ENCODE peak calls at places on chromosomes 1 and 21, in four cellular contexts. L is prostate gland, E is suprapubic skin, F is stomach. R is an unnamed sample.

GRCh38 chr21:45796003-45796402 is 152.5 kb downstream of the PCBP3 start:
- DNase-seq in L (no peak), E (no peak), F (no peak), R (no peak)

GRCh38 chr1:228825840-228826484 is 90.7 kb downstream of the RHOU start:
- DNase-seq in L (no peak), E (no peak), F (no peak), R (no peak)

GRCh38 chr1:103211073-103211472 is 102.8 kb upstream of the COL11A1 start:
- DNase-seq in L (no peak), E (no peak), F (no peak), R (no peak)

GRCh38 chr1:54757833-54758232 is 6.5 kb downstream of the PARS2 start:
- DNase-seq in L (no peak), E (no peak), F (no peak), R (no peak)

GRCh38 chr1:162328507-162328906 is 48.1 kb downstream of the SPATA46 start:
- DNase-seq in L (no peak), E (no peak), F (no peak), R (no peak)

GRCh38 chr1:31815752-31816484 is at the start of gene SPOCD1:
- DNase-seq in L (peak), E (peak), F (peak), R (no peak)

GRCh38 chr1:160768295-160768657 is 27.7 kb upstream of the LY9 start:
- DNase-seq in L (no peak), E (no peak), F (peak), R (no peak)

GRCh38 chr1:62782197-62782886 is 1.6 kb upstream of the ATG4C start:
- DNase-seq in L (no peak), E (no peak), F (no peak), R (peak)

GRCh38 chr1:174990382-174990999 is 9.3 kb upstream of the CACYBP start:
- DNase-seq in L (peak), E (no peak), F (no peak), R (no peak)

GRCh38 chr1:95384570-95384969 is 150.6 kb downstream of the RWDD3 start:
- DNase-seq in L (no peak), E (no peak), F (no peak), R (no peak)

GRCh38 chr21:15031790-15032357 is 32.9 kb downstream of the NRIP1 start:
- DNase-seq in L (no peak), E (no peak), F (no peak), R (no peak)

GRCh38 chr1:75317976-75318375 is 183.8 kb downstream of the LHX8 start:
- DNase-seq in L (no peak), E (no peak), F (no peak), R (no peak)

GRCh38 chr1:204514841-204515240 is 1.4 kb upstream of the MDM4 start:
- DNase-seq in L (no peak), E (no peak), F (no peak), R (no peak)

GRCh38 chr1:3898994-3899775 is 887 bp downstream of the C1orf174 start:
- DNase-seq in L (no peak), E (no peak), F (no peak), R (no peak)

GRCh38 chr1:177010246-177010825 is 154.2 kb downstream of the ASTN1 start:
- DNase-seq in L (no peak), E (no peak), F (no peak), R (no peak)

GRCh38 chr1:236148471-236148847 is 6.1 kb downstream of the GPR137B start:
- DNase-seq in L (no peak), E (no peak), F (no peak), R (no peak)

GRCh38 chr1:170694172-170694926 is 30.4 kb downstream of the PRRX1 start:
- DNase-seq in L (no peak), E (no peak), F (no peak), R (peak)

GRCh38 chr1:44805311-44806024 is 1.7 kb downstream of the DYNLT4 start:
- DNase-seq in L (no peak), E (peak), F (no peak), R (no peak)

GRCh38 chr21:37503848-37504467 is 137.4 kb downstream of the DYRK1A start:
- DNase-seq in L (no peak), E (no peak), F (no peak), R (no peak)

GRCh38 chr1:17355898-17356297 is 16.1 kb upstream of the PADI6 start:
- DNase-seq in L (no peak), E (no peak), F (no peak), R (no peak)

GRCh38 chr1:94094466-94095111 is 26.4 kb downstream of the ABCA4 start:
- DNase-seq in L (peak), E (no peak), F (no peak), R (no peak)

GRCh38 chr1:77489910-77490309 is 192.5 kb downstream of the ZZZ3 start:
- DNase-seq in L (no peak), E (no peak), F (no peak), R (no peak)

GRCh38 chr1:197908695-197909336 is 6.4 kb downstream of the C1orf53 start:
- DNase-seq in L (no peak), E (no peak), F (no peak), R (peak)

GRCh38 chr1:78483903-78484302 is 6.9 kb upstream of the PTGFR start:
- DNase-seq in L (no peak), E (no peak), F (no peak), R (no peak)

GRCh38 chr1:119047040-119047438 is 58.9 kb upstream of the TBX15 start:
- DNase-seq in L (no peak), E (no peak), F (no peak), R (no peak)

GRCh38 chr1:32744063-32744410 is 41.5 kb upstream of the SYNC start:
- DNase-seq in L (no peak), E (no peak), F (no peak), R (no peak)

GRCh38 chr1:112251766-112252506 is 144.1 kb upstream of the CTTNBP2NL start:
- DNase-seq in L (no peak), E (no peak), F (no peak), R (no peak)

GRCh38 chr1:204923209-204923608 is 52.5 kb downstream of the NFASC start:
- DNase-seq in L (no peak), E (no peak), F (no peak), R (no peak)

GRCh38 chr1:168287237-168287664 is 6.6 kb downstream of the TBX19 start:
- DNase-seq in L (no peak), E (no peak), F (no peak), R (no peak)

GRCh38 chr1:205375816-205376545 is 19.3 kb upstream of the KLHDC8A start:
- DNase-seq in L (peak), E (no peak), F (no peak), R (no peak)

GRCh38 chr1:95353185-95353584 is 119.2 kb downstream of the RWDD3 start:
- DNase-seq in L (peak), E (no peak), F (no peak), R (no peak)

GRCh38 chr1:170711682-170712081 is 47.8 kb downstream of the PRRX1 start:
- DNase-seq in L (no peak), E (no peak), F (no peak), R (no peak)

GRCh38 chr1:71304125-71304524 is 223.3 kb upstream of the ZRANB2 start:
- DNase-seq in L (no peak), E (no peak), F (no peak), R (peak)

DNA sequence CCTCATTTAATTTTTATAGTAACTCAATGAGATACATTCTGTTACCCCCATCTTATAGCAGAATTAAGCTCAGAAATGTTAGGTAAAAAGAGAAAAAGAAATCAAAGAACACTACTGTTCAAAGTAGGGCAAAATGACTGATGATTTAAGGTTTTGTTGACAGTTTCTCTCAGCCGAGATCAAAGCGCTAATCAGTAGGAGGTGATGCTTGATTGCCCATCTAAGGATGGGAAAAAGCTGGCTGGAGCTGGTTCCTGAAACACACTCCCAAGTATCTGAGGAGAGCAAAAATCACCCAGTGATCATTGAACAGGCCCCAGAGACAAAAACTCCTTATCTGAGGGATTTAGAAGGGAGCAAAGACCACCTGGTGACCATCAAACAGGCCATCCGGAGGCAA is 64.5 kb upstream of the CSF1 start:
- DNase-seq in L (no peak), E (no peak), F (no peak), R (no peak)
- TF ChIP-seq POLR2AphosphoS5 in L (no peak), E (no peak), F (no peak), R (no peak)

DNA sequence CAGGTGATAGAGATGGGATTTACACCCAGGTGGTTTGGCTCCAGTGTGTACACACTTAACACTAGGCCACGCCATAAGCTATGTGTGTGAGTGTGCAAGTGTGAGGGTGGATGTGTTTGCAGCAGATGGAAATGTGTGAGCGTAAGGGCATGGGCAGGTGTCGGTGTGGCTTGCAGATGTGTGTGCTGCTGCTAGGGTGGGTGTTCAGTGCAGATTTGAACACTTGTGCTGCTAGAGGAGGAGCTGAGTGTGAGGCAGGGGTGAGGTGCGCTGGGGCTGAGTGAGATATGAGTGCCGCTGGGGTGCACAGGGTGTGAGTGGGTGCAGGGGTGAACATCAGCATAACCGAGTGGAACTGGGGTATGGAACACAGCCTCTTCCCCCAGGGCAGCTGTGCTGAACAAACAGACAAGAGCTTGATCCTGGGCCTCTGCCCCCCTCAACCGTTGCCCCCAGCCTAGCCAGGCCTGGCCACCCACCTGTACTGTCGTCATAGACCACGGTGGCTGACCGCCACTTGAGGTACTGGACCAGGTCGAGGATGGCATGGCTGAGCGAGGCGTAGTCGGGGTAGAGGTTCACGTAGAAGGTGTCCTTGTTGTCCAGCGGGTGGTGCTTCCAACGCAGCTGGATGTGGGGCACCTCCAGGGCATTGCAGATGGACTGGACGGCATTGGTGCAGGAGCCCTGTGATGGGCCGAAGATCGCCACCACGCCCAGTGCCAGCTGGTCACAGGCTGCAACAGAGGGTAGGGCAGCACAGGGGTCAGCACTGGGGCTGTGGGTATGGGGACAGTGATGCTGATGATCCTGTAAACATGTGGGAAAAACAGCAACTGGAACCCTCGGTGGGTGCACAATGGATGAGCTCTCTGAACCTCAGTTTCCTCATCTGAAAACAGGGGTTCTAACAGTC is 153.9 kb downstream of the GRIK3 start:
- DNase-seq in L (peak), E (no peak), F (peak), R (no peak)
- H3K4me3 ChIP-seq in L (no peak), E (no peak), F (no peak), R (no peak)

GRCh38 chr1:89952021-89952995 is 42.6 kb upstream of the ZNF326 start:
- DNase-seq in L (no peak), E (no peak), F (no peak), R (no peak)
- H3K27ac ChIP-seq in L (no peak), E (no peak), F (no peak), R (no peak)

GRCh38 chr1:19311931-19312781 is at the start of the genes AKR7A2 and SLC66A1:
- DNase-seq in L (peak), E (peak), F (peak), R (no peak)

GRCh38 chr1:19312782-19313635 is 883 bp downstream of the SLC66A1 start:
- DNase-seq in L (no peak), E (no peak), F (no peak), R (no peak)

GRCh38 chr1:19315378-19316206 is 3.5 kb downstream of the SLC66A1 start:
- DNase-seq in L (no peak), E (no peak), F (no peak), R (no peak)

GRCh38 chr1:19313636-19313959 is 1.5 kb downstream of the SLC66A1 start:
- DNase-seq in L (no peak), E (no peak), F (no peak), R (no peak)

DNA sequence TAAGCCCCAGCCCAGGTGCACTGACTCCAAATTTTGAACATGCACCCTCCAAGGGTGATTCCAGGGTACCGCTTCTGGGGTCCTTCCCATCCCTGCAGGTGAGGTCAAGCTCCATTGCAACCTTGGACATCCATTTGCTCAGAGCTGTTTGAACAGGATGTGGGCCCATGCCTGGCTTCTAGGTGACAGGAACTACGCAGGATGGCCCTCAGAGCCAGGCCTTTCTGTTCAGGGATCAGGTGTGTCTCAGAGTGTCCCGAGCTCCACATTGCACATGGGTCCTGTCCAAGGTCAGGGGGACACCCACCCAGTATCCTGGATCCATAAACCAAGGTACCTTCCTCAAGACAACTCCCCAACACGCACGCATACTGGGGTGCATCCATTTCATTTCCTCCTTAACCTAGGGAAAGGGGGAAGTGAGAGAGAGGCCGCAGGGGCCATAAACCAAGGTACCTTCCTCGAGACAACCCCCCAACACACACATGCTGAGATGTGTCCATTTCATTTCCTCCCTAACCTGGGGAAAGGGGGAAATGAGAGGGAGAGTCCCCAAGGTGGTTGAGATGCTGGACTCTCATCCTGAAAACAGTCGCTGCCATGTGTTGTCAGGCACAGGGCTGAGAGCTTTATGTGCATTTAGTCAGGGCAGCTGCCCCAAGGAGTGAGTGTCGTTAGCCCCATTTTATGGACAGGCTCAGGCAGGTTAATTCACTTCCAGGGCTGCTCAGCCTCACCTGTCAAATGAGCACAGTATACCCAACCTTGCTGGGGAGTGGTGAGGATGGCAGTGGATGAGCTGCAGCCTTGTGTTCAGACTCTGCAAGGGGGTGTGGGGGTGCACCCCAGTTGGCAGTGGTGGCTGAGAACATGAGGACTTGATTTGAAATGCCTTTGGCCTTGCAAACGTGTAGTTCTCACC is 2.1 kb downstream of the SLC66A1 start:
- DNase-seq in L (no peak), E (no peak), F (no peak), R (no peak)
- TF ChIP-seq POLR2AphosphoS5 in L (no peak), E (no peak), F (no peak), R (no peak)

GRCh38 chr1:200919386-200919785 is 24.7 kb downstream of the INAVA start:
- DNase-seq in L (no peak), E (no peak), F (no peak), R (no peak)

GRCh38 chr1:200918006-200918405 is 23.3 kb downstream of the INAVA start:
- DNase-seq in L (no peak), E (no peak), F (no peak), R (no peak)

GRCh38 chr1:200916152-200916551 is 21.5 kb downstream of the INAVA start:
- DNase-seq in L (no peak), E (no peak), F (no peak), R (no peak)

GRCh38 chr1:200917291-200917817 is 22.7 kb downstream of the INAVA start:
- DNase-seq in L (no peak), E (no peak), F (no peak), R (no peak)

DNA sequence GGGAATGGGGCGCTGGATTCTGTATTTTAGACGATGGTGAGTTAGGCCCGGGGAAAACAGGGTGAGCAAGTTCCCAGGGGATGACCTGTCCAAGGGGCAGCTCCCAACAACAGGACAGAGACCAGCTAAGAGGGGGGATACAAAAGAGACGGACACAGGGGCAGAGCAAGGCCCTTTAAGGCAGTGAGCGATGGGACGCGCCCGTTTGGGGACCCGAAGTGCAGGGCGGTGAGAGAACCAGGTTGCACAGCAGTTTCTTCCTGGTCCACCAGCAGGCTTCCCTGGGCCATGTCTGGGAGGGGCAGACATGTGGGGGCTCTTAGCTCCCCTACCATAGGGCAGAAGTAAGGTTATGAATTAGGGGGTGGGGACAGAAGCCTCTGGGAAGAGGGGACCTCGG is 22.0 kb downstream of the INAVA start:
- DNase-seq in L (no peak), E (no peak), F (no peak), R (no peak)
- H3K4me3 ChIP-seq in L (no peak), E (no peak), F (no peak), R (no peak)